ENCODE peak calls at places on chromosomes 7 and 10, in ten cellular contexts. O, U, I, K, H, A, L, N, T and F are unnamed samples.

GRCh38 chr7:95550546-95550945 is 45.8 kb downstream of the PDK4 start:
- DNase-seq in U (no peak), L (no peak), N (no peak), K (no peak), A (no peak), I (no peak), O (no peak), H (no peak), T (no peak), F (no peak)

GRCh38 chr10:3708830-3709229 is 76.2 kb downstream of the KLF6 start:
- DNase-seq in N (no peak), A (peak), I (no peak), K (no peak), U (no peak), H (peak), T (no peak), O (no peak), L (peak), F (no peak)

GRCh38 chr10:29277296-29277695 is 11.6 kb upstream of the LYZL1 start:
- DNase-seq in L (no peak), N (no peak), A (no peak), I (no peak), H (no peak), O (no peak), K (no peak), U (no peak), T (no peak), F (no peak)

GRCh38 chr7:47669178-47669878 is 87.4 kb upstream of the TNS3 start:
- DNase-seq in A (peak), O (peak), I (no peak), K (peak), T (peak), N (peak), U (peak), H (peak), L (peak), F (peak)

GRCh38 chr7:121278120-121279021 is 50.4 kb upstream of the WNT16 start:
- DNase-seq in A (no peak), L (peak), H (peak), N (peak), U (no peak), O (no peak), I (no peak), K (peak), T (no peak), F (no peak)

GRCh38 chr10:94129393-94130130 is 135.8 kb downstream of the PLCE1 start:
- DNase-seq in H (peak), O (no peak), A (no peak), T (no peak), U (no peak), N (peak), L (peak), K (no peak), I (no peak), F (no peak)

GRCh38 chr7:83851551-83851950 is 202.6 kb upstream of the SEMA3E start:
- DNase-seq in O (no peak), N (no peak), K (no peak), A (no peak), U (no peak), L (no peak), H (no peak), I (no peak), T (no peak), F (no peak)

GRCh38 chr7:45089314-45089891 is 634 bp upstream of the NACAD start:
- DNase-seq in I (peak), N (peak), L (peak), K (peak), H (peak), A (peak), O (peak), U (no peak), T (peak), F (peak)

GRCh38 chr10:3873728-3874461 is 88.9 kb upstream of the KLF6 start:
- DNase-seq in I (no peak), N (peak), U (no peak), L (peak), O (no peak), K (peak), T (no peak), H (peak), A (no peak), F (no peak)

GRCh38 chr7:107907790-107908189 is 16.8 kb downstream of the DLD start:
- DNase-seq in T (no peak), O (no peak), I (no peak), A (no peak), L (no peak), U (no peak), H (no peak), N (no peak), K (no peak), F (no peak)

GRCh38 chr7:110813986-110814385 is 276.9 kb upstream of the LRRN3 start:
- DNase-seq in H (no peak), N (no peak), U (no peak), K (no peak), A (no peak), T (no peak), O (no peak), I (no peak), L (no peak), F (no peak)

GRCh38 chr7:1455241-1455939 is 3.9 kb downstream of the MICALL2 start:
- DNase-seq in N (no peak), U (no peak), K (no peak), A (no peak), H (no peak), I (peak), T (peak), L (no peak), O (no peak), F (peak)

GRCh38 chr10:97854735-97855134 is 5.1 kb downstream of the GOLGA7B start:
- DNase-seq in T (no peak), A (no peak), L (no peak), H (no peak), I (no peak), K (no peak), N (no peak), U (no peak), O (no peak), F (no peak)

GRCh38 chr7:25669954-25670841 is 441.9 kb upstream of the NPVF start:
- DNase-seq in T (no peak), A (no peak), N (no peak), O (no peak), L (no peak), H (peak), I (no peak), K (no peak), U (peak), F (peak)

GRCh38 chr10:3090914-3091313 is 23.6 kb downstream of the PFKP start:
- DNase-seq in H (no peak), I (no peak), L (peak), U (no peak), N (peak), K (no peak), T (peak), A (peak), O (no peak), F (no peak)

GRCh38 chr10:971150-971542 is 17.1 kb upstream of the GTPBP4 start:
- DNase-seq in A (no peak), T (no peak), L (no peak), O (no peak), H (no peak), K (no peak), N (no peak), U (peak), I (no peak), F (no peak)

GRCh38 chr7:150956395-150957118 is 21.6 kb downstream of the KCNH2 start:
- DNase-seq in I (no peak), N (no peak), A (no peak), O (no peak), K (no peak), H (no peak), L (no peak), U (no peak), T (no peak), F (no peak)

GRCh38 chr7:123348700-123349099 is 148.9 kb upstream of the SLC13A1 start:
- DNase-seq in K (no peak), L (no peak), N (no peak), T (no peak), U (no peak), H (no peak), I (no peak), O (no peak), A (no peak), F (no peak)

GRCh38 chr7:39587393-39587792 is 21.2 kb downstream of the YAE1 start:
- DNase-seq in O (no peak), T (no peak), K (no peak), H (peak), N (peak), L (peak), A (no peak), U (no peak), I (no peak), F (no peak)

GRCh38 chr10:70753026-70753663 is 32.0 kb downstream of the TBATA start:
- DNase-seq in O (no peak), T (no peak), U (peak), L (no peak), K (no peak), H (no peak), I (no peak), A (no peak), N (no peak), F (no peak)

GRCh38 chr10:25232229-25232628 is 57.4 kb downstream of the GPR158 start:
- DNase-seq in I (no peak), O (peak), U (no peak), H (no peak), K (no peak), L (no peak), T (no peak), A (no peak), N (no peak), F (no peak)

GRCh38 chr7:26165950-26166680 is 14.1 kb downstream of the NFE2L3 start:
- DNase-seq in A (no peak), L (no peak), H (no peak), N (no peak), U (no peak), I (no peak), O (no peak), K (no peak), T (no peak), F (no peak)

GRCh38 chr10:73894245-73894971 is 16.5 kb upstream of the PLAU start:
- DNase-seq in I (no peak), O (no peak), L (peak), N (peak), H (peak), A (no peak), K (no peak), U (no peak), T (no peak), F (no peak)

GRCh38 chr10:111993321-111993720 is 190.2 kb downstream of the GPAM start:
- DNase-seq in O (no peak), N (no peak), L (no peak), T (no peak), H (no peak), I (no peak), K (no peak), A (no peak), U (no peak), F (no peak)

GRCh38 chr10:84114088-84114667 is 25.1 kb upstream of the GHITM start:
- DNase-seq in N (no peak), K (no peak), T (no peak), A (no peak), U (no peak), L (no peak), I (no peak), H (no peak), O (no peak), F (no peak)

GRCh38 chr7:99109108-99110051 is 34.5 kb downstream of the SMURF1 start:
- DNase-seq in U (no peak), I (no peak), H (peak), K (no peak), L (peak), T (no peak), N (peak), O (no peak), A (no peak), F (no peak)

GRCh38 chr7:82745117-82745516 is 301.5 kb upstream of the CACNA2D1 start:
- DNase-seq in L (peak), N (peak), I (no peak), K (no peak), H (no peak), O (no peak), T (no peak), A (no peak), U (no peak), F (no peak)

GRCh38 chr10:70490142-70490541 is 11.6 kb downstream of the PALD1 start:
- DNase-seq in N (no peak), U (no peak), I (no peak), L (no peak), A (no peak), K (no peak), H (no peak), T (no peak), O (no peak), F (no peak)

GRCh38 chr10:50614444-50615137 is 9.2 kb downstream of the SGMS1 start:
- DNase-seq in T (peak), N (no peak), H (no peak), U (no peak), I (no peak), K (peak), A (no peak), O (no peak), L (no peak), F (no peak)

GRCh38 chr7:141076377-141076776 is 2.5 kb downstream of the TMEM178B start:
- DNase-seq in I (peak), O (peak), L (no peak), T (no peak), K (no peak), H (no peak), N (no peak), U (no peak), A (no peak), F (no peak)

GRCh38 chr10:125555743-125556142 is 127.2 kb downstream of the TEX36 start:
- DNase-seq in N (no peak), H (no peak), O (no peak), L (no peak), U (no peak), A (no peak), I (no peak), T (no peak), K (no peak), F (no peak)

GRCh38 chr10:79239275-79239779 is 107.9 kb upstream of the PPIF start:
- DNase-seq in I (no peak), N (peak), A (peak), K (no peak), T (no peak), L (peak), O (no peak), H (no peak), U (peak), F (no peak)

GRCh38 chr10:67976292-67977245 is 92.1 kb downstream of the SIRT1 start:
- DNase-seq in K (no peak), N (no peak), L (peak), A (no peak), O (peak), U (no peak), I (no peak), H (no peak), T (no peak), F (no peak)